ENCODE peak calls at places on chromosomes 13 and 19, in eight cellular contexts. One of them, this sample, is unnamed.

GRCh38 chr19:4415352-4415751 is 12.9 kb downstream of the CHAF1A start:
- DNase-seq in thoracic aorta: no peak
- DNase-seq in lower lobe of right lung: no peak
- DNase-seq in GM12878: no peak
- DNase-seq in PC-9: no peak
- DNase-seq in aorta: no peak
- DNase-seq in AG04450: no peak
- DNase-seq in HepG2: no peak
- DNase-seq in this sample: peak; percentile 18

GRCh38 chr13:92589955-92590354 is 636.7 kb upstream of the GPC6 start:
- DNase-seq in GM12878: no peak
- DNase-seq in aorta: no peak
- DNase-seq in PC-9: no peak
- DNase-seq in HepG2: no peak
- DNase-seq in lower lobe of right lung: no peak
- DNase-seq in thoracic aorta: no peak
- DNase-seq in AG04450: no peak
- DNase-seq in this sample: no peak

GRCh38 chr19:7917292-7918061 is 2.7 kb upstream of the SNAPC2 start:
- DNase-seq in aorta: peak; percentile 85
- DNase-seq in AG04450: no peak
- DNase-seq in lower lobe of right lung: peak; percentile 68
- DNase-seq in PC-9: no peak
- DNase-seq in HepG2: no peak
- DNase-seq in thoracic aorta: no peak
- DNase-seq in GM12878: no peak
- DNase-seq in this sample: peak; percentile 50

GRCh38 chr19:15292847-15293582 is 39.3 kb downstream of the BRD4 start:
- DNase-seq in thoracic aorta: no peak
- DNase-seq in GM12878: no peak
- DNase-seq in AG04450: no peak
- DNase-seq in lower lobe of right lung: no peak
- DNase-seq in PC-9: no peak
- DNase-seq in aorta: no peak
- DNase-seq in HepG2: no peak
- DNase-seq in this sample: no peak

GRCh38 chr13:45068036-45069001 is 52.0 kb upstream of the GTF2F2 start:
- DNase-seq in AG04450: no peak
- DNase-seq in GM12878: no peak
- DNase-seq in aorta: no peak
- DNase-seq in PC-9: no peak
- DNase-seq in lower lobe of right lung: no peak
- DNase-seq in thoracic aorta: no peak
- DNase-seq in HepG2: no peak
- DNase-seq in this sample: no peak

GRCh38 chr13:75222031-75222430 is 259.9 kb downstream of the TBC1D4 start:
- DNase-seq in lower lobe of right lung: no peak
- DNase-seq in AG04450: no peak
- DNase-seq in aorta: no peak
- DNase-seq in GM12878: no peak
- DNase-seq in HepG2: no peak
- DNase-seq in PC-9: no peak
- DNase-seq in thoracic aorta: no peak
- DNase-seq in this sample: no peak

GRCh38 chr13:41182231-41182630 is 12.1 kb downstream of the KBTBD7 start:
- DNase-seq in AG04450: no peak
- DNase-seq in lower lobe of right lung: no peak
- DNase-seq in HepG2: no peak
- DNase-seq in PC-9: no peak
- DNase-seq in thoracic aorta: no peak
- DNase-seq in aorta: no peak
- DNase-seq in GM12878: no peak
- DNase-seq in this sample: no peak

GRCh38 chr13:95445116-95445515 is 107.4 kb upstream of the CLDN10 start:
- DNase-seq in aorta: no peak
- DNase-seq in HepG2: no peak
- DNase-seq in lower lobe of right lung: no peak
- DNase-seq in GM12878: no peak
- DNase-seq in AG04450: no peak
- DNase-seq in PC-9: no peak
- DNase-seq in thoracic aorta: no peak
- DNase-seq in this sample: no peak

GRCh38 chr13:72648513-72649065 is 78.8 kb downstream of the MZT1 start:
- DNase-seq in GM12878: no peak
- DNase-seq in thoracic aorta: no peak
- DNase-seq in lower lobe of right lung: no peak
- DNase-seq in AG04450: no peak
- DNase-seq in aorta: no peak
- DNase-seq in HepG2: no peak
- DNase-seq in PC-9: no peak
- DNase-seq in this sample: peak; percentile 5

GRCh38 chr13:25281937-25282332 is 5.4 kb downstream of the MTMR6 start:
- DNase-seq in AG04450: no peak
- DNase-seq in thoracic aorta: no peak
- DNase-seq in GM12878: no peak
- DNase-seq in HepG2: no peak
- DNase-seq in PC-9: no peak
- DNase-seq in aorta: no peak
- DNase-seq in lower lobe of right lung: no peak
- DNase-seq in this sample: no peak

GRCh38 chr19:12668937-12669271 is 2.3 kb downstream of the WDR83 start:
- DNase-seq in aorta: no peak
- DNase-seq in lower lobe of right lung: peak; percentile 76
- DNase-seq in GM12878: no peak
- DNase-seq in AG04450: peak; percentile 20
- DNase-seq in thoracic aorta: no peak
- DNase-seq in PC-9: peak; percentile 56
- DNase-seq in HepG2: peak; percentile 40
- DNase-seq in this sample: peak; percentile 35

GRCh38 chr13:105994340-105994739 is 541.1 kb downstream of the EFNB2 start:
- DNase-seq in PC-9: no peak
- DNase-seq in thoracic aorta: no peak
- DNase-seq in AG04450: no peak
- DNase-seq in HepG2: no peak
- DNase-seq in GM12878: no peak
- DNase-seq in aorta: no peak
- DNase-seq in lower lobe of right lung: no peak
- DNase-seq in this sample: no peak

GRCh38 chr13:34360702-34361101 is 542.8 kb downstream of the RFC3 start:
- DNase-seq in PC-9: peak; percentile 60
- DNase-seq in lower lobe of right lung: no peak
- DNase-seq in aorta: no peak
- DNase-seq in HepG2: no peak
- DNase-seq in GM12878: no peak
- DNase-seq in AG04450: no peak
- DNase-seq in thoracic aorta: no peak
- DNase-seq in this sample: no peak

GRCh38 chr13:110868631-110869165 is 46.2 kb downstream of the ANKRD10 start:
- DNase-seq in HepG2: no peak
- DNase-seq in thoracic aorta: no peak
- DNase-seq in aorta: no peak
- DNase-seq in GM12878: no peak
- DNase-seq in lower lobe of right lung: no peak
- DNase-seq in PC-9: no peak
- DNase-seq in AG04450: no peak
- DNase-seq in this sample: no peak
- H3K4me3 ChIP-seq in HepG2: no peak overlapping the region
- H3K4me3 ChIP-seq in thoracic aorta: no peak overlapping the region
- H3K4me3 ChIP-seq in aorta: no peak overlapping the region
- H3K4me3 ChIP-seq in GM12878: no peak overlapping the region
- H3K4me3 ChIP-seq in lower lobe of right lung: no peak overlapping the region
- H3K4me3 ChIP-seq in PC-9: peak overlapping the region; percentile 65
- H3K4me3 ChIP-seq in AG04450: no peak overlapping the region
- H3K4me3 ChIP-seq in this sample: no peak overlapping the region

DNA sequence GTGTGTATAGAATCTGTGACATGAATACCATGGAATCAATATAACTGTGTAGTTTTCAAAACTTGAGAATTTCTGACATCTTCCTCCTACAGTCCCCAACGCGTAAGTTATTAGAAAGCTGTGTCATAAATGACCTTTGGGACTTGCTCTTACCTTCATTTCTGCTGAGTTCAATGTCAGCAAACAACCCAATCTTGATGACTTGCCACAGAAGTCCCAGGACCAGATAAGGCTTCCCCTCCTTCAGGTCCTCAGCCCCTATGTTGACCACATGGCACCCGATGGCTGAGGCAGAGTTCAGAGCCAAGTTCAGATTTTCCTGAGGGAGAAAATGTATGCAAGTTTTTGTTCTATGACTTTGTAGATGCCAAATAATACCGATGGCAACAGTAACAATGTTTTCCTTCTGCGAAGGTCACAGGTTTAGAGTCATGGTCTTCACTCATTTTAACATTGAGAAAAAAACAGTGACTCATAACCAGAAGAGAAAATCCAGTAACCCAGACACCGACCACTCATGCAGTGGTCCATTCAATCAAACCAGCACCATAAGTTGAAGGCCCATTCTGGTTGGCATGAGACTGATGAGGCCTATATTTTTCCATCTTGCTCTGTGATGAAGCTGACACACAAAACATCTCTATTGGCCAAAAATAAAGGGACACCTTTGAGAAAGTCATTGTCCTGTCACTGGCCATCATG is 29.2 kb downstream of the LCP1 start:
- DNase-seq in GM12878: no peak
- DNase-seq in AG04450: no peak
- DNase-seq in thoracic aorta: no peak
- DNase-seq in PC-9: no peak
- DNase-seq in lower lobe of right lung: no peak
- DNase-seq in HepG2: peak; percentile 47
- DNase-seq in aorta: no peak
- DNase-seq in this sample: no peak
- H3K27ac ChIP-seq in GM12878: no peak overlapping the region
- H3K27ac ChIP-seq in AG04450: no peak overlapping the region
- H3K27ac ChIP-seq in thoracic aorta: no peak overlapping the region
- H3K27ac ChIP-seq in PC-9: no peak overlapping the region
- H3K27ac ChIP-seq in lower lobe of right lung: no peak overlapping the region
- H3K27ac ChIP-seq in HepG2: no peak overlapping the region
- H3K27ac ChIP-seq in aorta: no peak overlapping the region
- H3K27ac ChIP-seq in this sample: no peak overlapping the region

GRCh38 chr19:53530622-53531021 is 7.3 kb upstream of the ZNF331 start:
- DNase-seq in lower lobe of right lung: no peak
- DNase-seq in PC-9: no peak
- DNase-seq in aorta: no peak
- DNase-seq in AG04450: no peak
- DNase-seq in HepG2: no peak
- DNase-seq in GM12878: no peak
- DNase-seq in thoracic aorta: no peak
- DNase-seq in this sample: no peak
- H3K4me3 ChIP-seq in lower lobe of right lung: no peak overlapping the region
- H3K4me3 ChIP-seq in PC-9: no peak overlapping the region
- H3K4me3 ChIP-seq in aorta: no peak overlapping the region
- H3K4me3 ChIP-seq in AG04450: no peak overlapping the region
- H3K4me3 ChIP-seq in HepG2: no peak overlapping the region
- H3K4me3 ChIP-seq in GM12878: no peak overlapping the region
- H3K4me3 ChIP-seq in thoracic aorta: no peak overlapping the region
- H3K4me3 ChIP-seq in this sample: no peak overlapping the region

DNA sequence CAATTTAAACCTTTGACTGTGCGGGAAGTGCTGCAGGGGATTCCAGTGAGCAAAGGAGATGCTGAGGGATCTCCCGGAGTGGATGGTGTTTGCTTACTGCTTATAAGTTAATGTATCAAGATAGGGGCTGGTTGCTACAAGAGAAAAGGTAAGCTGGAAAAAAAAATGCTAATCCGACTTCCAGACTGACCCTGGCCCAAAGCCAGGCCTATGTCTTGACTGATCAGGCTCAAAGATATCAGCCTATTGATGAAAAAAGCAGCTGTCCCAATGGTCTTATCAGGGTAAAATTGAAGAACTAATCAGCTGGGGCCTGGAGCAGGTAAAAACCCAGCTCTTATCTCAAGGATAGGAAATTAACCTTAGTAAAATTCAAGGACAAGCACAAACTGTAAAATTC is 10.9 kb upstream of the ZNF90 start:
- DNase-seq in GM12878: no peak
- DNase-seq in lower lobe of right lung: no peak
- DNase-seq in AG04450: no peak
- DNase-seq in PC-9: no peak
- DNase-seq in HepG2: no peak
- DNase-seq in aorta: no peak
- DNase-seq in thoracic aorta: no peak
- DNase-seq in this sample: no peak
- H3K27ac ChIP-seq in GM12878: no peak overlapping the region
- H3K27ac ChIP-seq in lower lobe of right lung: no peak overlapping the region
- H3K27ac ChIP-seq in AG04450: no peak overlapping the region
- H3K27ac ChIP-seq in PC-9: no peak overlapping the region
- H3K27ac ChIP-seq in HepG2: no peak overlapping the region
- H3K27ac ChIP-seq in aorta: no peak overlapping the region
- H3K27ac ChIP-seq in thoracic aorta: no peak overlapping the region
- H3K27ac ChIP-seq in this sample: no peak overlapping the region

GRCh38 chr19:55253842-55254624 is 4.8 kb downstream of the PPP6R1 start:
- DNase-seq in thoracic aorta: no peak
- DNase-seq in HepG2: no peak
- DNase-seq in AG04450: no peak
- DNase-seq in lower lobe of right lung: no peak
- DNase-seq in aorta: no peak
- DNase-seq in GM12878: peak; percentile 77
- DNase-seq in PC-9: no peak
- DNase-seq in this sample: peak; percentile 27
- H3K4me3 ChIP-seq in thoracic aorta: peak overlapping the region; percentile 57
- H3K4me3 ChIP-seq in HepG2: no peak overlapping the region
- H3K4me3 ChIP-seq in AG04450: no peak overlapping the region
- H3K4me3 ChIP-seq in lower lobe of right lung: peak overlapping the region; percentile 94
- H3K4me3 ChIP-seq in aorta: no peak overlapping the region
- H3K4me3 ChIP-seq in GM12878: peak overlapping the region; percentile 100
- H3K4me3 ChIP-seq in PC-9: no peak overlapping the region
- H3K4me3 ChIP-seq in this sample: peak overlapping the region; percentile 45

DNA sequence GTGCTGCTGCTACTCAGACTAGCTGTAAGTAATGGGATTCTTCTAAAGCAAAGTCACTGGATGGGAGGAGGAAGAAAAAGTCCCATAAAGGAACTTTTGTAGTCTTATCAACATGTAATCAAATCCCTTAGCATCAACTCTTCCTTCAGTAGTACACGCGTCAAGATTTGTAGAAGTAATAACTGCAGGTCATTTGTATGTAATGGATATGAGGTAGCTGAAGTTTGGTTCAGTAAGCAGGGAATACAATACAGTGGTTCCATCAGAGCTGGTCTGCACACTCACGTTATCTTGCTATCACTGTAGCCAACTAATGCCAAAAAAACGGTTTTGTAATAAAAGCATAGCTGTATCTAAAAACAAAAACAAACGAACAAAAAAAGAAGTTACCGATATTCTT is 72.4 kb upstream of the ZDHHC20 start:
- DNase-seq in aorta: no peak
- DNase-seq in HepG2: no peak
- DNase-seq in thoracic aorta: no peak
- DNase-seq in AG04450: no peak
- DNase-seq in PC-9: no peak
- DNase-seq in GM12878: no peak
- DNase-seq in lower lobe of right lung: no peak
- DNase-seq in this sample: no peak
- H3K27ac ChIP-seq in aorta: no peak overlapping the region
- H3K27ac ChIP-seq in HepG2: no peak overlapping the region
- H3K27ac ChIP-seq in thoracic aorta: no peak overlapping the region
- H3K27ac ChIP-seq in AG04450: no peak overlapping the region
- H3K27ac ChIP-seq in PC-9: no peak overlapping the region
- H3K27ac ChIP-seq in GM12878: no peak overlapping the region
- H3K27ac ChIP-seq in lower lobe of right lung: no peak overlapping the region
- H3K27ac ChIP-seq in this sample: no peak overlapping the region

GRCh38 chr19:46410205-46411087 is 2.9 kb downstream of the CCDC8 start:
- DNase-seq in aorta: no peak
- DNase-seq in PC-9: no peak
- DNase-seq in HepG2: no peak
- DNase-seq in lower lobe of right lung: peak; percentile 14
- DNase-seq in AG04450: no peak
- DNase-seq in thoracic aorta: no peak
- DNase-seq in GM12878: no peak
- DNase-seq in this sample: no peak
- H3K4me3 ChIP-seq in aorta: no peak overlapping the region
- H3K4me3 ChIP-seq in PC-9: no peak overlapping the region
- H3K4me3 ChIP-seq in HepG2: no peak overlapping the region
- H3K4me3 ChIP-seq in lower lobe of right lung: peak overlapping the region; percentile 60
- H3K4me3 ChIP-seq in AG04450: peak overlapping the region; percentile 74
- H3K4me3 ChIP-seq in thoracic aorta: peak overlapping the region; percentile 78
- H3K4me3 ChIP-seq in GM12878: no peak overlapping the region
- H3K4me3 ChIP-seq in this sample: no peak overlapping the region

GRCh38 chr13:101752432-101752831 is 300.0 kb downstream of the ITGBL1 start:
- DNase-seq in thoracic aorta: no peak
- DNase-seq in aorta: no peak
- DNase-seq in HepG2: no peak
- DNase-seq in PC-9: no peak
- DNase-seq in lower lobe of right lung: no peak
- DNase-seq in AG04450: no peak
- DNase-seq in GM12878: no peak
- DNase-seq in this sample: no peak
- H3K27ac ChIP-seq in thoracic aorta: no peak overlapping the region
- H3K27ac ChIP-seq in aorta: no peak overlapping the region
- H3K27ac ChIP-seq in HepG2: no peak overlapping the region
- H3K27ac ChIP-seq in PC-9: no peak overlapping the region
- H3K27ac ChIP-seq in lower lobe of right lung: no peak overlapping the region
- H3K27ac ChIP-seq in AG04450: no peak overlapping the region
- H3K27ac ChIP-seq in GM12878: no peak overlapping the region
- H3K27ac ChIP-seq in this sample: no peak overlapping the region

This sample was measured in small intestine.